ENCODE peak calls at places on chromosomes 12 and 14, in six cellular contexts. One of them, this sample, is unnamed.

GRCh38 chr12:130791699-130792098 is 47.4 kb downstream of the STX2 start:
- DNase-seq in IMR-90: no peak
- DNase-seq in spleen: no peak
- DNase-seq in HCT116: no peak
- DNase-seq in heart left ventricle: no peak
- DNase-seq in A549: no peak
- DNase-seq in this sample: no peak

GRCh38 chr14:65476290-65476941 is 63.9 kb downstream of the FUT8 start:
- DNase-seq in heart left ventricle: no peak
- DNase-seq in HCT116: no peak
- DNase-seq in spleen: no peak
- DNase-seq in A549: no peak
- DNase-seq in IMR-90: no peak
- DNase-seq in this sample: no peak

GRCh38 chr14:81459421-81459820 is 59.3 kb upstream of the STON2 start:
- DNase-seq in heart left ventricle: no peak
- DNase-seq in A549: no peak
- DNase-seq in HCT116: no peak
- DNase-seq in IMR-90: no peak
- DNase-seq in spleen: no peak
- DNase-seq in this sample: no peak

GRCh38 chr14:100059433-100059781 is 5.8 kb upstream of the EVL start:
- DNase-seq in HCT116: no peak
- DNase-seq in IMR-90: no peak
- DNase-seq in spleen: no peak
- DNase-seq in heart left ventricle: no peak
- DNase-seq in A549: no peak
- DNase-seq in this sample: no peak

GRCh38 chr14:67285876-67286452 is 44.7 kb downstream of the PALS1 start:
- DNase-seq in heart left ventricle: no peak
- DNase-seq in IMR-90: peak
- DNase-seq in A549: peak
- DNase-seq in HCT116: peak
- DNase-seq in spleen: no peak
- DNase-seq in this sample: no peak

GRCh38 chr14:76268700-76269099 is 107.2 kb upstream of the ESRRB start:
- DNase-seq in A549: no peak
- DNase-seq in IMR-90: no peak
- DNase-seq in HCT116: no peak
- DNase-seq in heart left ventricle: no peak
- DNase-seq in spleen: no peak
- DNase-seq in this sample: no peak

GRCh38 chr12:34397591-34398365 is 375.5 kb downstream of the ALG10 start:
- DNase-seq in spleen: peak
- DNase-seq in IMR-90: no peak
- DNase-seq in HCT116: no peak
- DNase-seq in A549: no peak
- DNase-seq in heart left ventricle: peak
- DNase-seq in this sample: no peak

GRCh38 chr12:124742111-124742510 is 121.6 kb downstream of the SCARB1 start:
- DNase-seq in A549: no peak
- DNase-seq in HCT116: no peak
- DNase-seq in IMR-90: no peak
- DNase-seq in heart left ventricle: no peak
- DNase-seq in spleen: no peak
- DNase-seq in this sample: no peak

GRCh38 chr12:111846016-111846415 is 4.0 kb downstream of the MAPKAPK5 start:
- DNase-seq in A549: no peak
- DNase-seq in IMR-90: no peak
- DNase-seq in heart left ventricle: no peak
- DNase-seq in spleen: no peak
- DNase-seq in HCT116: no peak
- DNase-seq in this sample: no peak

GRCh38 chr12:4271433-4272013 is 2.0 kb upstream of the CCND2 start:
- DNase-seq in A549: no peak
- DNase-seq in HCT116: no peak
- DNase-seq in spleen: no peak
- DNase-seq in IMR-90: no peak
- DNase-seq in heart left ventricle: no peak
- DNase-seq in this sample: no peak

GRCh38 chr12:96514328-96514727 is 25.0 kb downstream of the CFAP54 start:
- DNase-seq in A549: no peak
- DNase-seq in heart left ventricle: no peak
- DNase-seq in spleen: no peak
- DNase-seq in IMR-90: peak
- DNase-seq in HCT116: no peak
- DNase-seq in this sample: no peak

GRCh38 chr14:60116181-60116580 is 24.5 kb downstream of the PCNX4 start:
- DNase-seq in A549: no peak
- DNase-seq in IMR-90: peak
- DNase-seq in HCT116: no peak
- DNase-seq in heart left ventricle: no peak
- DNase-seq in spleen: no peak
- DNase-seq in this sample: no peak

GRCh38 chr12:125533434-125534029 is 468.3 kb downstream of the AACS start:
- DNase-seq in spleen: no peak
- DNase-seq in heart left ventricle: no peak
- DNase-seq in HCT116: no peak
- DNase-seq in A549: peak
- DNase-seq in IMR-90: no peak
- DNase-seq in this sample: peak

GRCh38 chr14:43949410-43949809 is 557.7 kb downstream of the FSCB start:
- DNase-seq in IMR-90: no peak
- DNase-seq in heart left ventricle: no peak
- DNase-seq in spleen: no peak
- DNase-seq in HCT116: no peak
- DNase-seq in A549: no peak
- DNase-seq in this sample: no peak

GRCh38 chr12:119479121-119479561 is 114.4 kb upstream of the TMEM233 start:
- DNase-seq in A549: no peak
- DNase-seq in heart left ventricle: no peak
- DNase-seq in spleen: no peak
- DNase-seq in HCT116: no peak
- DNase-seq in IMR-90: no peak
- DNase-seq in this sample: no peak

GRCh38 chr12:29208060-29208459 is 59.0 kb downstream of the FAR2 start:
- DNase-seq in heart left ventricle: no peak
- DNase-seq in spleen: no peak
- DNase-seq in A549: no peak
- DNase-seq in HCT116: no peak
- DNase-seq in IMR-90: no peak
- DNase-seq in this sample: no peak

GRCh38 chr14:71403673-71404072 is 496.4 kb downstream of the PCNX1 start:
- DNase-seq in IMR-90: peak
- DNase-seq in A549: peak
- DNase-seq in heart left ventricle: no peak
- DNase-seq in HCT116: peak
- DNase-seq in spleen: no peak
- DNase-seq in this sample: peak

GRCh38 chr12:80044694-80045046 is 54.7 kb upstream of the OTOGL start:
- DNase-seq in spleen: no peak
- DNase-seq in A549: no peak
- DNase-seq in heart left ventricle: no peak
- DNase-seq in HCT116: peak
- DNase-seq in IMR-90: peak
- DNase-seq in this sample: no peak

GRCh38 chr12:68910128-68910527 is 22.8 kb downstream of the CPM start:
- DNase-seq in HCT116: no peak
- DNase-seq in heart left ventricle: no peak
- DNase-seq in A549: no peak
- DNase-seq in IMR-90: peak
- DNase-seq in spleen: no peak
- DNase-seq in this sample: no peak

GRCh38 chr12:126554599-126554998 is 1489.4 kb downstream of the AACS start:
- DNase-seq in spleen: no peak
- DNase-seq in IMR-90: no peak
- DNase-seq in HCT116: no peak
- DNase-seq in A549: no peak
- DNase-seq in heart left ventricle: no peak
- DNase-seq in this sample: no peak

GRCh38 chr14:53152909-53153701 is at the start of gene DDHD1:
- DNase-seq in HCT116: peak
- DNase-seq in spleen: peak
- DNase-seq in A549: peak
- DNase-seq in IMR-90: peak
- DNase-seq in heart left ventricle: peak
- DNase-seq in this sample: peak
- TF ChIP-seq POLR2A in HCT116: peak
- TF ChIP-seq POLR2A in spleen: no peak
- TF ChIP-seq POLR2A in A549: peak
- TF ChIP-seq POLR2A in IMR-90: peak
- TF ChIP-seq POLR2A in heart left ventricle: peak
- TF ChIP-seq POLR2A in this sample: no peak

GRCh38 chr12:89783321-89784060 is 74.9 kb upstream of the ATP2B1 start:
- DNase-seq in IMR-90: peak
- DNase-seq in HCT116: no peak
- DNase-seq in spleen: no peak
- DNase-seq in A549: peak
- DNase-seq in heart left ventricle: peak
- DNase-seq in this sample: no peak
- H3K27ac ChIP-seq in IMR-90: peak
- H3K27ac ChIP-seq in HCT116: no peak
- H3K27ac ChIP-seq in spleen: no peak
- H3K27ac ChIP-seq in A549: peak
- H3K27ac ChIP-seq in heart left ventricle: no peak
- H3K27ac ChIP-seq in this sample: no peak

GRCh38 chr12:6987956-6988573 is 17.4 kb downstream of the EMG1 start:
- DNase-seq in HCT116: no peak
- DNase-seq in A549: no peak
- DNase-seq in IMR-90: no peak
- DNase-seq in heart left ventricle: no peak
- DNase-seq in spleen: no peak
- DNase-seq in this sample: no peak
- TF ChIP-seq POLR2A in HCT116: no peak
- TF ChIP-seq POLR2A in A549: no peak
- TF ChIP-seq POLR2A in IMR-90: no peak
- TF ChIP-seq POLR2A in heart left ventricle: no peak
- TF ChIP-seq POLR2A in spleen: no peak
- TF ChIP-seq POLR2A in this sample: no peak

DNA sequence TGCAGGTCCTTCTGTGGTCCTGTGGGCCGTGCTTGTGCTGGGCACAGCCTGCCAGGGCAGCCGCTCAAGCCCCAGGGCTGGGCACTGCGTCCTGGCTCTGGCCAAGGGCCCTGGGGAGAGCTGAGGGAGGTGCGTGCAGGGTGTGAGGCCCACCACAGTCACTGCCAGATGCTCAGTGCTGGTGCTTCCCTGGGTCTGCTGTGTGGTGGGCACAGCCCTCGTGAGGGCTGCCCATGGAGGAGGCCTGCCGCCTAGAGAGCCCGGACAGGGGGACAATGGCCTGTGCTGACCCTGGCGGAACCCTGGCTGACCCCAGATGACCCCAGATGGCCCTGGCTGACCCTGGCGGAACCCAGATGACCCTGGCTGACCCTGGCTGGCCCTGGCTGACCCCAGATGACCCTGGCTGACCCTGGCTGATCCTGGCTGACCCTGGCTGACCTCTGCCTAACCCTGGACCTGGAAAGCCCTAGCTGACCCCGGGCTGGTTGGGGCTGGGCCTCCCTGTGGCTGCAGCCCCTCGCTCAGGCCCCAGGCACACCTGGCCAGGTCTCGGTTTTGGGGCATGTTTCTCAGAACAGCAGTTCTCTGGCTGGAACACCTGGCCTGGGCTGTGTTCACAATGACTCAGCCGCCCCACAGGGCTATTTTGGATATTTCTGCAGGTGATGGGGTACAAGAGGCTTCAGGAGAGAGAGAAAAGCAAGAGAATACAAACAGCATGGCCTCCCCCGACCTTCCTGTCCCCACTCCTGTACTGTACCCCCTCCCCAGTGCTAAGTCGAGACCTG is 55.4 kb downstream of the TMEM121 start:
- DNase-seq in A549: no peak
- DNase-seq in heart left ventricle: no peak
- DNase-seq in IMR-90: no peak
- DNase-seq in spleen: peak
- DNase-seq in HCT116: no peak
- DNase-seq in this sample: no peak
- H3K27ac ChIP-seq in A549: no peak
- H3K27ac ChIP-seq in heart left ventricle: no peak
- H3K27ac ChIP-seq in IMR-90: no peak
- H3K27ac ChIP-seq in spleen: peak
- H3K27ac ChIP-seq in HCT116: no peak
- H3K27ac ChIP-seq in this sample: no peak

GRCh38 chr14:24367506-24368214 is at the start of gene NFATC4:
- DNase-seq in HCT116: peak
- DNase-seq in IMR-90: peak
- DNase-seq in heart left ventricle: peak
- DNase-seq in A549: peak
- DNase-seq in spleen: no peak
- DNase-seq in this sample: peak

GRCh38 chr14:24366375-24366663 is 1.7 kb upstream of the NFATC4 start:
- DNase-seq in IMR-90: no peak
- DNase-seq in A549: no peak
- DNase-seq in heart left ventricle: no peak
- DNase-seq in spleen: no peak
- DNase-seq in HCT116: no peak
- DNase-seq in this sample: no peak

GRCh38 chr14:24368215-24368561 is 204 bp downstream of the NFATC4 start:
- DNase-seq in HCT116: no peak
- DNase-seq in spleen: no peak
- DNase-seq in heart left ventricle: no peak
- DNase-seq in A549: no peak
- DNase-seq in IMR-90: no peak
- DNase-seq in this sample: peak

GRCh38 chr14:24365600-24366374 is 2.2 kb upstream of the NFATC4 start:
- DNase-seq in heart left ventricle: peak
- DNase-seq in IMR-90: peak
- DNase-seq in spleen: peak
- DNase-seq in A549: peak
- DNase-seq in HCT116: peak
- DNase-seq in this sample: peak

DNA sequence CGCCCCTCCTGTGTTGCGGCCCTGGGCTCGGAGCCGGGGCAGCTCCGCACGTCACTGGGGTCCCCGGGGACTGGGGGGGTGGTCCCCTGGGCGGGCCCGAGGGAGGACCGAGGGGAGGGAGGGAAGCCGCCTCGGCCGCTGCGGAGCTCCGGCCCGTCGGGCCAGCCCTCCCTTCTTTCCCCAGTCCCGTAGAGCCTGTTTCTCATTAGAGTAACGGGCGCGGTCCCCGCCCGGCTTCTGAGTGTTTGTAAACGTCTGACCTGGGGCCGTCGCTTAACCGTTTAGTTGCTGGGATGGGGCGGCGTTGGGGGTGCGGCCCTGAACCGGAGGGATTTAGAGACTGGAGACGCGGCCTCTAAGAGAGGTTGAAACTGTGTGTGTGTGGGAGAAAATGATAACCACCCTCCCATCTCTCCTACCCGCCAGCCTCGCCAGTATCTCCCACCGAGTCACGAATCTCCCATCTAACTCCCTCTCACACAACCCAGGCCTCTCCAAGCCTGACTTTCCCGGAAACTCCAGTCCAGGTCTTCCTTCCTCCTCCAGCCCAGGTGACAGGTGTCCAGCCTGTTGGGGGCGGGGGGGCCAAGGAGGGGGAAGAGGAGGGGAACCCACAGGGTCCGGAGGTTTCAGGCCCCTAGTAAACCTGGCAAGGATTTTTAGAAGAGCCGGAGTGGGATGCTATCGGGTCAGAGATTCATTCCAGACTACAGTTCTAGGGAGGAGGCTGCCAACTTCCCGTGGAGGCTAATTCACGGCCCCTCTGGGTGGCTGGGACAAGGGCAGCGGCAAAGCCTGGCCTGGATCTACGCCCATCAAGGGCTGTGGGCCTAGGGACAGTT is 1.1 kb upstream of the NFATC4 start:
- DNase-seq in A549: peak
- DNase-seq in IMR-90: peak
- DNase-seq in HCT116: peak
- DNase-seq in spleen: peak
- DNase-seq in heart left ventricle: peak
- DNase-seq in this sample: peak
- TF ChIP-seq POLR2A in A549: no peak
- TF ChIP-seq POLR2A in IMR-90: no peak
- TF ChIP-seq POLR2A in HCT116: no peak
- TF ChIP-seq POLR2A in spleen: no peak
- TF ChIP-seq POLR2A in heart left ventricle: peak
- TF ChIP-seq POLR2A in this sample: peak

This sample was measured in adrenal gland.